ENCODE peak calls at places on chromosomes 6 and 20, in ten cellular contexts. One of them, this sample, is unnamed. For H3K36me3, the result is how much of the 10 kb centered on the place peaks cover.

GRCh38 chr20:50317644-50318043 is 127.0 kb downstream of the CEBPB start:
- DNase-seq in small intestine: no peak
- DNase-seq in ovary: no peak
- DNase-seq in body of pancreas: no peak
- DNase-seq in brain microvascular endothelial cell: no peak
- DNase-seq in A673: no peak
- DNase-seq in psoas muscle: no peak
- DNase-seq in ascending aorta: no peak
- DNase-seq in naive thymus-derived CD4-positive, alpha-beta T cell: no peak
- DNase-seq in fibroblast of lung: no peak
- DNase-seq in this sample: no peak

GRCh38 chr6:99013145-99013544 is 65.4 kb upstream of the FBXL4 start:
- DNase-seq in brain microvascular endothelial cell: peak
- DNase-seq in ascending aorta: no peak
- DNase-seq in fibroblast of lung: peak
- DNase-seq in A673: peak
- DNase-seq in small intestine: no peak
- DNase-seq in naive thymus-derived CD4-positive, alpha-beta T cell: no peak
- DNase-seq in psoas muscle: no peak
- DNase-seq in ovary: no peak
- DNase-seq in body of pancreas: no peak
- DNase-seq in this sample: no peak

GRCh38 chr6:32397252-32397920 is 9.6 kb downstream of the BTNL2 start:
- DNase-seq in ascending aorta: no peak
- DNase-seq in fibroblast of lung: no peak
- DNase-seq in psoas muscle: no peak
- DNase-seq in small intestine: no peak
- DNase-seq in A673: no peak
- DNase-seq in ovary: no peak
- DNase-seq in body of pancreas: no peak
- DNase-seq in naive thymus-derived CD4-positive, alpha-beta T cell: no peak
- DNase-seq in brain microvascular endothelial cell: no peak
- DNase-seq in this sample: no peak

GRCh38 chr6:65531545-65531944 is 175.5 kb downstream of the EYS start:
- DNase-seq in naive thymus-derived CD4-positive, alpha-beta T cell: no peak
- DNase-seq in ovary: no peak
- DNase-seq in ascending aorta: no peak
- DNase-seq in small intestine: no peak
- DNase-seq in body of pancreas: no peak
- DNase-seq in fibroblast of lung: no peak
- DNase-seq in A673: no peak
- DNase-seq in psoas muscle: no peak
- DNase-seq in brain microvascular endothelial cell: no peak
- DNase-seq in this sample: no peak

GRCh38 chr20:38134427-38135281 is 30.4 kb downstream of the TGM2 start:
- DNase-seq in body of pancreas: no peak
- DNase-seq in A673: peak
- DNase-seq in brain microvascular endothelial cell: peak
- DNase-seq in small intestine: no peak
- DNase-seq in psoas muscle: no peak
- DNase-seq in ascending aorta: no peak
- DNase-seq in naive thymus-derived CD4-positive, alpha-beta T cell: no peak
- DNase-seq in fibroblast of lung: no peak
- DNase-seq in ovary: no peak
- DNase-seq in this sample: peak

GRCh38 chr20:52971498-52972189 is 514 bp upstream of the TSHZ2 start:
- DNase-seq in naive thymus-derived CD4-positive, alpha-beta T cell: no peak
- DNase-seq in A673: no peak
- DNase-seq in brain microvascular endothelial cell: no peak
- DNase-seq in ovary: no peak
- DNase-seq in psoas muscle: no peak
- DNase-seq in small intestine: no peak
- DNase-seq in fibroblast of lung: no peak
- DNase-seq in ascending aorta: no peak
- DNase-seq in body of pancreas: no peak
- DNase-seq in this sample: no peak

GRCh38 chr6:56689114-56689513 is 46.4 kb upstream of the DST start:
- DNase-seq in ovary: no peak
- DNase-seq in naive thymus-derived CD4-positive, alpha-beta T cell: no peak
- DNase-seq in ascending aorta: no peak
- DNase-seq in A673: no peak
- DNase-seq in psoas muscle: no peak
- DNase-seq in fibroblast of lung: no peak
- DNase-seq in small intestine: peak
- DNase-seq in body of pancreas: no peak
- DNase-seq in brain microvascular endothelial cell: no peak
- DNase-seq in this sample: no peak

GRCh38 chr6:63740709-63741108 is 105.1 kb downstream of the PHF3 start:
- DNase-seq in fibroblast of lung: peak
- DNase-seq in ascending aorta: no peak
- DNase-seq in ovary: no peak
- DNase-seq in naive thymus-derived CD4-positive, alpha-beta T cell: no peak
- DNase-seq in body of pancreas: no peak
- DNase-seq in brain microvascular endothelial cell: peak
- DNase-seq in small intestine: no peak
- DNase-seq in psoas muscle: no peak
- DNase-seq in A673: peak
- DNase-seq in this sample: no peak

GRCh38 chr6:43290905-43291355 is 7.1 kb upstream of the SLC22A7 start:
- DNase-seq in brain microvascular endothelial cell: no peak
- DNase-seq in ascending aorta: no peak
- DNase-seq in ovary: no peak
- DNase-seq in fibroblast of lung: no peak
- DNase-seq in body of pancreas: no peak
- DNase-seq in naive thymus-derived CD4-positive, alpha-beta T cell: no peak
- DNase-seq in psoas muscle: no peak
- DNase-seq in A673: no peak
- DNase-seq in small intestine: peak
- DNase-seq in this sample: no peak

GRCh38 chr6:31493875-31494694 is 3.9 kb upstream of the MICB start:
- DNase-seq in fibroblast of lung: peak
- DNase-seq in ascending aorta: peak
- DNase-seq in ovary: peak
- DNase-seq in small intestine: peak
- DNase-seq in A673: peak
- DNase-seq in brain microvascular endothelial cell: peak
- DNase-seq in body of pancreas: peak
- DNase-seq in psoas muscle: peak
- DNase-seq in naive thymus-derived CD4-positive, alpha-beta T cell: peak
- DNase-seq in this sample: peak

GRCh38 chr6:137520520-137520919 is 26.3 kb upstream of the OLIG3 start:
- DNase-seq in psoas muscle: no peak
- DNase-seq in fibroblast of lung: no peak
- DNase-seq in ascending aorta: no peak
- DNase-seq in naive thymus-derived CD4-positive, alpha-beta T cell: no peak
- DNase-seq in small intestine: no peak
- DNase-seq in ovary: no peak
- DNase-seq in body of pancreas: no peak
- DNase-seq in A673: no peak
- DNase-seq in brain microvascular endothelial cell: no peak
- DNase-seq in this sample: no peak

GRCh38 chr6:130744601-130745382 is 82.4 kb upstream of the SMLR1 start:
- DNase-seq in small intestine: no peak
- DNase-seq in psoas muscle: no peak
- DNase-seq in ascending aorta: no peak
- DNase-seq in naive thymus-derived CD4-positive, alpha-beta T cell: no peak
- DNase-seq in ovary: no peak
- DNase-seq in fibroblast of lung: no peak
- DNase-seq in brain microvascular endothelial cell: no peak
- DNase-seq in body of pancreas: no peak
- DNase-seq in A673: no peak
- DNase-seq in this sample: no peak

GRCh38 chr6:39004801-39005200 is 43.8 kb upstream of the GLP1R start:
- DNase-seq in brain microvascular endothelial cell: no peak
- DNase-seq in body of pancreas: no peak
- DNase-seq in naive thymus-derived CD4-positive, alpha-beta T cell: no peak
- DNase-seq in fibroblast of lung: no peak
- DNase-seq in ascending aorta: no peak
- DNase-seq in small intestine: no peak
- DNase-seq in psoas muscle: no peak
- DNase-seq in ovary: no peak
- DNase-seq in A673: no peak
- DNase-seq in this sample: no peak

GRCh38 chr6:88952065-88952704 is 11.2 kb downstream of the RNGTT start:
- DNase-seq in ovary: no peak
- DNase-seq in small intestine: no peak
- DNase-seq in A673: peak
- DNase-seq in naive thymus-derived CD4-positive, alpha-beta T cell: no peak
- DNase-seq in fibroblast of lung: no peak
- DNase-seq in body of pancreas: no peak
- DNase-seq in ascending aorta: no peak
- DNase-seq in brain microvascular endothelial cell: peak
- DNase-seq in psoas muscle: no peak
- DNase-seq in this sample: no peak

DNA sequence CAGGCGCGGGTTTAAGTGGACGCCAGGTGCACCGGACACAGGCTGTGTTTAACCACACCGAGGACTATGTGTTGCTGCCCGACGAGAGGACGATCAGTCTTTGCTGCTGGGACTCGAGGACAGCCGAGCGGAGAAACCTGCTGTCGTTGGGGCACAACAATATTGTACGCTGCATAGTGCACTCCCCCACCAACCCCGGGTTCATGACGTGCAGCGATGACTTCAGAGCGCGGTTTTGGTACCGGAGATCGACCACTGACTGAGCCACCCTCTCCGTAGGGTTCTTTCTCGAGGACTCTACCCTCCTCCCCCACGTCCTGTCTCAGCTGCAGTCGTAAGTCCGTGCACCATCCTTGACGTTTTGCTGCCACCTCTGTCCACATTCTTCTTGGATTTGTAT is 8.6 kb upstream of the CASS4 start:
- DNase-seq in psoas muscle: no peak
- DNase-seq in body of pancreas: no peak
- DNase-seq in naive thymus-derived CD4-positive, alpha-beta T cell: peak
- DNase-seq in A673: no peak
- DNase-seq in small intestine: no peak
- DNase-seq in ovary: no peak
- DNase-seq in fibroblast of lung: no peak
- DNase-seq in brain microvascular endothelial cell: no peak
- DNase-seq in ascending aorta: no peak
- DNase-seq in this sample: no peak
- H3K36me3 ChIP-seq in psoas muscle: under half
- H3K36me3 ChIP-seq in body of pancreas: under half
- H3K36me3 ChIP-seq in naive thymus-derived CD4-positive, alpha-beta T cell: under half
- H3K36me3 ChIP-seq in A673: half or more
- H3K36me3 ChIP-seq in small intestine: under half
- H3K36me3 ChIP-seq in ovary: under half
- H3K36me3 ChIP-seq in fibroblast of lung: under half
- H3K36me3 ChIP-seq in brain microvascular endothelial cell: half or more
- H3K36me3 ChIP-seq in ascending aorta: half or more
- H3K36me3 ChIP-seq in this sample: half or more

GRCh38 chr6:147463651-147464050 is 44.8 kb upstream of the SAMD5 start:
- DNase-seq in ovary: no peak
- DNase-seq in A673: no peak
- DNase-seq in small intestine: no peak
- DNase-seq in body of pancreas: no peak
- DNase-seq in brain microvascular endothelial cell: no peak
- DNase-seq in fibroblast of lung: no peak
- DNase-seq in ascending aorta: no peak
- DNase-seq in psoas muscle: no peak
- DNase-seq in naive thymus-derived CD4-positive, alpha-beta T cell: no peak
- DNase-seq in this sample: no peak

GRCh38 chr6:147468634-147469033 is 39.9 kb upstream of the SAMD5 start:
- DNase-seq in small intestine: no peak
- DNase-seq in ovary: no peak
- DNase-seq in psoas muscle: no peak
- DNase-seq in A673: peak
- DNase-seq in naive thymus-derived CD4-positive, alpha-beta T cell: no peak
- DNase-seq in fibroblast of lung: no peak
- DNase-seq in body of pancreas: no peak
- DNase-seq in ascending aorta: no peak
- DNase-seq in brain microvascular endothelial cell: no peak
- DNase-seq in this sample: no peak

GRCh38 chr6:147467891-147468290 is 40.6 kb upstream of the SAMD5 start:
- DNase-seq in brain microvascular endothelial cell: no peak
- DNase-seq in ascending aorta: no peak
- DNase-seq in A673: peak
- DNase-seq in fibroblast of lung: no peak
- DNase-seq in psoas muscle: no peak
- DNase-seq in ovary: no peak
- DNase-seq in body of pancreas: no peak
- DNase-seq in naive thymus-derived CD4-positive, alpha-beta T cell: no peak
- DNase-seq in small intestine: no peak
- DNase-seq in this sample: no peak

GRCh38 chr6:147467463-147467862 is 41.0 kb upstream of the SAMD5 start:
- DNase-seq in small intestine: peak
- DNase-seq in brain microvascular endothelial cell: no peak
- DNase-seq in ascending aorta: no peak
- DNase-seq in ovary: no peak
- DNase-seq in naive thymus-derived CD4-positive, alpha-beta T cell: no peak
- DNase-seq in psoas muscle: no peak
- DNase-seq in body of pancreas: no peak
- DNase-seq in A673: no peak
- DNase-seq in fibroblast of lung: no peak
- DNase-seq in this sample: no peak
- H3K27ac ChIP-seq in small intestine: no peak
- H3K27ac ChIP-seq in brain microvascular endothelial cell: no peak
- H3K27ac ChIP-seq in ascending aorta: no peak
- H3K27ac ChIP-seq in ovary: no peak
- H3K27ac ChIP-seq in naive thymus-derived CD4-positive, alpha-beta T cell: no peak
- H3K27ac ChIP-seq in psoas muscle: no peak
- H3K27ac ChIP-seq in body of pancreas: no peak
- H3K27ac ChIP-seq in A673: no peak
- H3K27ac ChIP-seq in fibroblast of lung: no peak
- H3K27ac ChIP-seq in this sample: no peak

DNA sequence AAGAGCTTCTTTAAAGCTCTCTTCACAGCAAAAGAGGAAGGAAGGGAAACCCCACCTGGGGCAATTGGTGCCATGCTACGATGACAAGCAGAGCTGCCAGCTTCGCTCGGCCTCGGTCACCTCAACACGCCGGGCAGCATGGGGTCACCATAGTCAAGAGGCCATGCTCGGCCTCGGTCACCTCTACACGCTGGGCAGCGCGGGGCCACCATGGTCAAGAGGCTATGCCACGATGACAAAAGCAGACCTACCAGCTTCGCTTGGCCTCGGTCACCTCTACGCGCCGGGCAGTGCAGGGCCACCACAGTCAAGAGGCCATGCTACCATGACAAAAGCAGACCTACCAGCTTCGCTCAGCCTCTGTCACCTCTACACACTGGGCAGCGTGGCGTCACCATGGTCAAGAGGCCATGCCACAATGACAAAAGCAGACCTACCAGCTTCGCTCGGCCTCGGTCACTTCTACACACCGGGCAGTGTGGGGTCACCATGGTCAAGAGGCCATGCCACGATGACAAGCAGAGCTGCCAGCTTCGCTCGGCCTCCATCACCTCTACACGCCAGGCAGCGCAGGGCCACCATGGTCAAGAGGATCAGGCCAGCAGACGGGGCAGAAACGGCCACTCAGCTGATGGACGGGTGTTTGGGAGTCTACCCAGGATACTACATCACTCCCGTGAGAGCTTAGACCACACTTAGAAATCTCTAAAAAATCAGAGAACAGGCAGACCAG is 12.1 kb downstream of the APMAP start:
- DNase-seq in A673: no peak
- DNase-seq in small intestine: no peak
- DNase-seq in ovary: no peak
- DNase-seq in naive thymus-derived CD4-positive, alpha-beta T cell: no peak
- DNase-seq in fibroblast of lung: no peak
- DNase-seq in psoas muscle: no peak
- DNase-seq in body of pancreas: no peak
- DNase-seq in ascending aorta: peak
- DNase-seq in brain microvascular endothelial cell: no peak
- DNase-seq in this sample: no peak
- H3K36me3 ChIP-seq in A673: under half
- H3K36me3 ChIP-seq in small intestine: under half
- H3K36me3 ChIP-seq in ovary: under half
- H3K36me3 ChIP-seq in naive thymus-derived CD4-positive, alpha-beta T cell: under half
- H3K36me3 ChIP-seq in fibroblast of lung: under half
- H3K36me3 ChIP-seq in psoas muscle: under half
- H3K36me3 ChIP-seq in body of pancreas: under half
- H3K36me3 ChIP-seq in ascending aorta: half or more
- H3K36me3 ChIP-seq in brain microvascular endothelial cell: under half
- H3K36me3 ChIP-seq in this sample: half or more

GRCh38 chr6:123850555-123850954 is 46.9 kb downstream of the NKAIN2 start:
- DNase-seq in ascending aorta: no peak
- DNase-seq in ovary: no peak
- DNase-seq in psoas muscle: no peak
- DNase-seq in brain microvascular endothelial cell: no peak
- DNase-seq in naive thymus-derived CD4-positive, alpha-beta T cell: no peak
- DNase-seq in small intestine: no peak
- DNase-seq in fibroblast of lung: no peak
- DNase-seq in A673: no peak
- DNase-seq in body of pancreas: no peak
- DNase-seq in this sample: no peak
- H3K27ac ChIP-seq in ascending aorta: no peak
- H3K27ac ChIP-seq in ovary: no peak
- H3K27ac ChIP-seq in psoas muscle: no peak
- H3K27ac ChIP-seq in brain microvascular endothelial cell: no peak
- H3K27ac ChIP-seq in naive thymus-derived CD4-positive, alpha-beta T cell: no peak
- H3K27ac ChIP-seq in small intestine: no peak
- H3K27ac ChIP-seq in fibroblast of lung: no peak
- H3K27ac ChIP-seq in A673: no peak
- H3K27ac ChIP-seq in body of pancreas: no peak
- H3K27ac ChIP-seq in this sample: no peak

This sample was measured in tibial artery.